ENCODE peak calls at places on chromosomes 6 and 20, in five cellular contexts. M, K, O, Z and N are unnamed samples.

GRCh38 chr6:165298426-165298825 is 11.0 kb downstream of the C6orf118 start:
- DNase-seq in M (no peak), K (no peak), O (no peak), Z (no peak), N (no peak)

GRCh38 chr20:52150440-52151258 is 40.9 kb downstream of the ZFP64 start:
- DNase-seq in M (peak; percentile 67), K (peak; percentile 62), O (peak; percentile 21), Z (peak; percentile 51), N (peak; percentile 72)

GRCh38 chr6:32171234-32171633 is 4.7 kb downstream of the AGPAT1 start:
- DNase-seq in M (no peak), K (no peak), O (no peak), Z (no peak), N (no peak)

GRCh38 chr6:26240981-26241770 is 123.8 kb upstream of the BTN3A2 start:
- DNase-seq in M (no peak), K (no peak), O (no peak), Z (no peak), N (peak; percentile 36)

GRCh38 chr20:22402550-22402949 is 181.8 kb downstream of the FOXA2 start:
- DNase-seq in M (no peak), K (no peak), O (peak; percentile 75), Z (no peak), N (no peak)

GRCh38 chr20:47215653-47216397 is 140.7 kb downstream of the ZMYND8 start:
- DNase-seq in M (no peak), K (no peak), O (no peak), Z (no peak), N (no peak)

GRCh38 chr6:38137609-38138008 is 318.1 kb downstream of the ZFAND3 start:
- DNase-seq in M (peak; percentile 79), K (no peak), O (no peak), Z (no peak), N (no peak)

GRCh38 chr6:121430514-121431460 is 4.7 kb upstream of the GJA1 start:
- DNase-seq in M (peak; percentile 35), K (no peak), O (no peak), Z (peak; percentile 30), N (peak; percentile 63)

GRCh38 chr6:84769247-84769646 is 4.8 kb upstream of the TBX18 start:
- DNase-seq in M (no peak), K (no peak), O (no peak), Z (no peak), N (no peak)

GRCh38 chr6:167870321-167870720 is 43.6 kb downstream of the AFDN start:
- DNase-seq in M (no peak), K (no peak), O (no peak), Z (no peak), N (peak; percentile 52)

GRCh38 chr6:26020983-26021349 is 58.4 kb downstream of the TRIM38 start:
- DNase-seq in M (no peak), K (no peak), O (peak; percentile 64), Z (no peak), N (peak; percentile 73)

GRCh38 chr6:108627692-108628565 is 67.2 kb downstream of the FOXO3 start:
- DNase-seq in M (no peak), K (no peak), O (no peak), Z (no peak), N (no peak)

GRCh38 chr20:21100590-21101452 is 5.3 kb downstream of the LINC00237 start:
- DNase-seq in M (peak; percentile 81), K (no peak), O (no peak), Z (no peak), N (peak; percentile 5)

GRCh38 chr6:161788531-161788930 is 514.7 kb upstream of the AGPAT4 start:
- DNase-seq in M (no peak), K (no peak), O (no peak), Z (no peak), N (no peak)

GRCh38 chr6:19873031-19873430 is 35.9 kb downstream of the ID4 start:
- DNase-seq in M (no peak), K (peak; percentile 21), O (no peak), Z (no peak), N (no peak)

GRCh38 chr20:58407966-58408557 is 19.0 kb downstream of the VAPB start:
- DNase-seq in M (no peak), K (no peak), O (no peak), Z (no peak), N (no peak)

GRCh38 chr6:152532556-152533422 is 104.4 kb downstream of the SYNE1 start:
- DNase-seq in M (no peak), K (no peak), O (no peak), Z (no peak), N (peak; percentile 93)

GRCh38 chr6:11428895-11429294 is 108.7 kb upstream of the TMEM170B start:
- DNase-seq in M (no peak), K (peak; percentile 30), O (peak; percentile 33), Z (peak; percentile 48), N (peak; percentile 48)

GRCh38 chr6:125197795-125198269 is 44.3 kb downstream of the TPD52L1 start:
- DNase-seq in M (no peak), K (no peak), O (peak; percentile 71), Z (peak; percentile 22), N (peak; percentile 72)

GRCh38 chr6:139369568-139370046 is 4.8 kb downstream of the CITED2 start:
- DNase-seq in M (no peak), K (peak; percentile 72), O (no peak), Z (peak; percentile 42), N (peak; percentile 76)

GRCh38 chr20:10051185-10051584 is 16.4 kb downstream of the ANKEF1 start:
- DNase-seq in M (no peak), K (no peak), O (no peak), Z (no peak), N (no peak)

GRCh38 chr6:130457605-130458004 is 91.8 kb downstream of the TMEM200A start:
- DNase-seq in M (no peak), K (no peak), O (no peak), Z (no peak), N (no peak)

GRCh38 chr6:111653961-111654360 is 48.3 kb upstream of the TRAF3IP2 start:
- DNase-seq in M (peak; percentile 34), K (no peak), O (peak; percentile 90), Z (no peak), N (no peak)

GRCh38 chr6:20810732-20811111 is 276.5 kb downstream of the CDKAL1 start:
- DNase-seq in M (no peak), K (no peak), O (peak; percentile 67), Z (no peak), N (no peak)

GRCh38 chr20:63232235-63233060 is 3.3 kb upstream of the BIRC7 start:
- DNase-seq in M (no peak), K (no peak), O (no peak), Z (peak; percentile 97), N (no peak)

GRCh38 chr6:79946242-79946641 is 1.1 kb downstream of the ELOVL4 start:
- DNase-seq in M (peak; percentile 60), K (peak; percentile 44), O (no peak), Z (peak; percentile 18), N (peak; percentile 14)

GRCh38 chr6:126148853-126149252 is 162.5 kb downstream of the TRMT11 start:
- DNase-seq in M (no peak), K (no peak), O (no peak), Z (no peak), N (no peak)

GRCh38 chr6:52132326-52132725 is 44.9 kb upstream of the PKHD1 start:
- DNase-seq in M (no peak), K (no peak), O (no peak), Z (no peak), N (no peak)

GRCh38 chr20:63635431-63636141 is 8.7 kb upstream of the GMEB2 start:
- DNase-seq in M (no peak), K (peak; percentile 44), O (no peak), Z (no peak), N (no peak)

GRCh38 chr6:163741743-163742363 is 327.3 kb downstream of the QKI start:
- DNase-seq in M (no peak), K (no peak), O (peak; percentile 2), Z (no peak), N (no peak)

GRCh38 chr6:12012231-12012565 is at the start of gene HIVEP1:
- DNase-seq in M (peak; percentile 73), K (peak; percentile 48), O (peak; percentile 35), Z (peak; percentile 23), N (peak; percentile 39)

GRCh38 chr20:17620371-17621228 is 50.7 kb downstream of the DSTN start:
- DNase-seq in M (peak; percentile 42), K (no peak), O (no peak), Z (peak; percentile 6), N (no peak)

GRCh38 chr20:19341348-19342053 is 129.1 kb downstream of the SLC24A3 start:
- DNase-seq in M (no peak), K (no peak), O (peak; percentile 6), Z (no peak), N (no peak)

GRCh38 chr20:43658723-43659419 is 8.0 kb upstream of the MYBL2 start:
- DNase-seq in M (no peak), K (peak; percentile 57), O (no peak), Z (no peak), N (no peak)